ENCODE peak calls at places on chromosomes 13 and 19, in five cellular contexts. One of them, this sample, is unnamed.

GRCh38 chr13:28179974-28180373 is 41.6 kb downstream of the PAN3 start:
- DNase-seq in upper lobe of right lung: no peak
- DNase-seq in pancreas: no peak
- DNase-seq in GM12864: no peak
- DNase-seq in heart right ventricle: no peak
- DNase-seq in this sample: no peak

GRCh38 chr13:73936001-73936400 is 198.2 kb downstream of the KLF12 start:
- DNase-seq in heart right ventricle: no peak
- DNase-seq in upper lobe of right lung: no peak
- DNase-seq in pancreas: no peak
- DNase-seq in GM12864: no peak
- DNase-seq in this sample: no peak

GRCh38 chr19:4208385-4209094 is 20.8 kb upstream of the EBI3 start:
- DNase-seq in pancreas: no peak
- DNase-seq in upper lobe of right lung: no peak
- DNase-seq in GM12864: no peak
- DNase-seq in heart right ventricle: no peak
- DNase-seq in this sample: no peak

GRCh38 chr13:107075576-107075975 is 507.6 kb upstream of the ARGLU1 start:
- DNase-seq in heart right ventricle: no peak
- DNase-seq in GM12864: no peak
- DNase-seq in pancreas: no peak
- DNase-seq in upper lobe of right lung: no peak
- DNase-seq in this sample: no peak

GRCh38 chr13:102769679-102770078 is 3.9 kb downstream of the TEX30 start:
- DNase-seq in GM12864: no peak
- DNase-seq in heart right ventricle: no peak
- DNase-seq in pancreas: no peak
- DNase-seq in upper lobe of right lung: no peak
- DNase-seq in this sample: no peak

GRCh38 chr19:54186934-54187381 is 2.4 kb downstream of the MBOAT7 start:
- DNase-seq in pancreas: peak
- DNase-seq in upper lobe of right lung: no peak
- DNase-seq in heart right ventricle: no peak
- DNase-seq in GM12864: no peak
- DNase-seq in this sample: no peak

GRCh38 chr19:45079063-45079910 is at the start of gene GEMIN7:
- DNase-seq in heart right ventricle: peak
- DNase-seq in pancreas: peak
- DNase-seq in upper lobe of right lung: peak
- DNase-seq in GM12864: no peak
- DNase-seq in this sample: no peak

GRCh38 chr19:38977445-38978314 is 2.1 kb upstream of the FBXO17 start:
- DNase-seq in upper lobe of right lung: no peak
- DNase-seq in pancreas: no peak
- DNase-seq in heart right ventricle: no peak
- DNase-seq in GM12864: peak
- DNase-seq in this sample: no peak

GRCh38 chr19:13848811-13849241 is 28.1 kb upstream of the NANOS3 start:
- DNase-seq in GM12864: no peak
- DNase-seq in pancreas: no peak
- DNase-seq in heart right ventricle: no peak
- DNase-seq in upper lobe of right lung: no peak
- DNase-seq in this sample: no peak

GRCh38 chr13:28822161-28822560 is 2.0 kb downstream of the MTUS2 start:
- DNase-seq in pancreas: no peak
- DNase-seq in upper lobe of right lung: no peak
- DNase-seq in GM12864: no peak
- DNase-seq in heart right ventricle: no peak
- DNase-seq in this sample: no peak

GRCh38 chr13:109708014-109708617 is 78.3 kb downstream of the IRS2 start:
- DNase-seq in GM12864: no peak
- DNase-seq in pancreas: no peak
- DNase-seq in heart right ventricle: no peak
- DNase-seq in upper lobe of right lung: no peak
- DNase-seq in this sample: no peak

GRCh38 chr19:43755256-43755801 is 567 bp upstream of the SMG9 start:
- DNase-seq in GM12864: no peak
- DNase-seq in heart right ventricle: peak
- DNase-seq in upper lobe of right lung: peak
- DNase-seq in pancreas: peak
- DNase-seq in this sample: no peak

DNA sequence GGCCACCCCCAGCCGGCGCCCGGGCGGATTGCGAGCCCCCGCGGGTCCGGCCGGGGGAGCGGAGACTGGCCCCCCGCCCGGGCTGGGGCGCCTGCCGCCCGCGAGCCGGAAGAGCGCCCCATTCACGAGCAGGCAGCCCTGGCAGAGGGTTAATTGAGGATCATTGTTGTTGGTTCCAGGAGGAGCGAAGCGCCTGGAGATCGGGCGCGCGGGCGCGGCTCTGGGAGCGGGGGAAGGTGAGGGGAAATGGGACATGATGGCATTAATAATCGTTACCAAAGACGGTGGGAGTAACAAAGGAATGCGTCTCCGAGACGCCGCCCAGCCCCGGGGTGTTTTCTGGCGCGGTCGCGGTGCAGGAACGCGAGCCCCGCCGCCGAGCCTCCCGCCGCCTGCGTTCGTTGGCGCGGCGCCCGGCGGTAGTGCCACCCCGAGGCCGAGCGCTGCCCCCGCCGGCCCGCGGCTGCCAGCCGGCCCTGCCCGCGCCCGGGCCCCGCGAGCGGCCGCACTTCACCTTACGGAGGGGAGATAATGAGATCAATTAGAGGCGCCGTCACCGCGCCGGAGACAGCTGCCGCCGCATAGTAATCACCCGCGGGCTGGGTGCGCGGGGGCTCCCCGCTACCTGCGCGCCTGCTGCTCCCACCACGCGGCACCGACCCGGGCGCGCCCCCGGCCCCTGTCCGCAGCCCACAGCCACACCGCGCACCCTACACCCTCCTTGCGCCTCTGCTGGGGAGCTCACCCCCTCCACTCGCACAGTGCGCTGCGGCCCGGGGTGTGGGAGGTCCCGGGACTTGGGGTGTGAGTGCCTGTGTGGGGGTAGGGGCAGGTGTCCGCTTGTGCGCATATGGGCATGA is 2.8 kb downstream of the ZNF536 start:
- DNase-seq in upper lobe of right lung: no peak
- DNase-seq in heart right ventricle: no peak
- DNase-seq in pancreas: no peak
- DNase-seq in GM12864: no peak
- DNase-seq in this sample: no peak
- TF ChIP-seq CTCF in upper lobe of right lung: no peak
- TF ChIP-seq CTCF in heart right ventricle: no peak
- TF ChIP-seq CTCF in pancreas: no peak
- TF ChIP-seq CTCF in GM12864: no peak
- TF ChIP-seq CTCF in this sample: no peak

GRCh38 chr13:44652223-44652622 is 76.1 kb upstream of the TSC22D1 start:
- DNase-seq in heart right ventricle: no peak
- DNase-seq in upper lobe of right lung: no peak
- DNase-seq in pancreas: no peak
- DNase-seq in GM12864: no peak
- DNase-seq in this sample: no peak

GRCh38 chr13:44653261-44653660 is 77.1 kb upstream of the TSC22D1 start:
- DNase-seq in GM12864: no peak
- DNase-seq in upper lobe of right lung: no peak
- DNase-seq in heart right ventricle: no peak
- DNase-seq in pancreas: no peak
- DNase-seq in this sample: no peak

GRCh38 chr13:44651724-44652123 is 75.6 kb upstream of the TSC22D1 start:
- DNase-seq in heart right ventricle: no peak
- DNase-seq in pancreas: no peak
- DNase-seq in GM12864: no peak
- DNase-seq in upper lobe of right lung: no peak
- DNase-seq in this sample: no peak

GRCh38 chr13:44649834-44650233 is 73.7 kb upstream of the TSC22D1 start:
- DNase-seq in heart right ventricle: no peak
- DNase-seq in GM12864: no peak
- DNase-seq in pancreas: no peak
- DNase-seq in upper lobe of right lung: no peak
- DNase-seq in this sample: no peak

GRCh38 chr13:44651209-44651608 is 75.1 kb upstream of the TSC22D1 start:
- DNase-seq in upper lobe of right lung: no peak
- DNase-seq in GM12864: no peak
- DNase-seq in heart right ventricle: no peak
- DNase-seq in pancreas: no peak
- DNase-seq in this sample: no peak
- TF ChIP-seq CTCF in upper lobe of right lung: no peak
- TF ChIP-seq CTCF in GM12864: no peak
- TF ChIP-seq CTCF in heart right ventricle: no peak
- TF ChIP-seq CTCF in pancreas: no peak
- TF ChIP-seq CTCF in this sample: no peak

GRCh38 chr19:16495982-16496612 is at the start of the genes C19orf44 and CALR3:
- DNase-seq in heart right ventricle: peak
- DNase-seq in GM12864: peak
- DNase-seq in pancreas: peak
- DNase-seq in upper lobe of right lung: peak
- DNase-seq in this sample: peak
- TF ChIP-seq CTCF in heart right ventricle: no peak
- TF ChIP-seq CTCF in GM12864: no peak
- TF ChIP-seq CTCF in pancreas: peak
- TF ChIP-seq CTCF in upper lobe of right lung: peak
- TF ChIP-seq CTCF in this sample: no peak

DNA sequence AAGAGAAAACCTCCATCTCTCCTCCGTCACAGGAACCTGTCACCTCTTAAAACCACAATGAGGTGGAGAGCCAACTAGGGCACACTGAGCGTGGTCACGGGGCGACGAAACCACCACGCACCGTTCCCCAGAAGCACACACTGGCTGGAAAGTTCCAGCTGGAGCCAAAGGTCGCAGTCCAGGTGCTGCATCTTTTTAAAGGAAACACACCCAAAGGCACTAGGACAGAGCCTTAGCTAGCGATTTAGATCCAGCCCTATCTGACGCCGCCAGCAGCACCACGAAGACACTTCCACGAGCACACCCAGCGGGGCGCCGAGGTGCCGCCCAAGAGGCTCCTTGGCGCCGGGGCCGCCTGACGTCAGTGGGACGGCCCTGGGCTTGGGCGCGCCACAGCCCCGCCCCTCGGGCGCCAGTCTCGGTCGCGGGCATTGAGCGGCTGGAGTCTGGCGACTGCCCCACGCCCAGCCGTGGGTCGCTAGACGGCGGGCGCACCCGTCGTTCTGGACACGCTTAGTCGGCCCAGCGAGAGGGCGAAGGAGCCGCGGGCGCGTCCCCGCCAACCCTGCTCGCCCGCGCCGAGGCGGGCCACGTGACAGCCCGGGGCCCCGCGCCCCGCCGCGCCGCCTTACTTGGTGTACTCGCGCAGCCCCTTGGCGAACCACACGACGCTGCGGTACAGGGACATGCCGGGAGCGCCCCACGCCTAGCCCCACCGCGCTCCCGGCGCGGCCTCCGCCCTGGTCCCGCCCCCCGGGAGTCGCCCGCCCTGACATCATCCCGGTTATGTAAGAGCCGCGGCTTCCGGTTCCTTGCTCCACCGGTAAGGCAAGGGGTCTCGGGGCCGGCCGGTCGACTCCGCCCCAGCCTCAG is at the start of gene DHRS12:
- DNase-seq in upper lobe of right lung: peak
- DNase-seq in GM12864: no peak
- DNase-seq in heart right ventricle: peak
- DNase-seq in pancreas: peak
- DNase-seq in this sample: peak
- TF ChIP-seq CTCF in upper lobe of right lung: no peak
- TF ChIP-seq CTCF in GM12864: no peak
- TF ChIP-seq CTCF in heart right ventricle: no peak
- TF ChIP-seq CTCF in pancreas: no peak
- TF ChIP-seq CTCF in this sample: no peak

DNA sequence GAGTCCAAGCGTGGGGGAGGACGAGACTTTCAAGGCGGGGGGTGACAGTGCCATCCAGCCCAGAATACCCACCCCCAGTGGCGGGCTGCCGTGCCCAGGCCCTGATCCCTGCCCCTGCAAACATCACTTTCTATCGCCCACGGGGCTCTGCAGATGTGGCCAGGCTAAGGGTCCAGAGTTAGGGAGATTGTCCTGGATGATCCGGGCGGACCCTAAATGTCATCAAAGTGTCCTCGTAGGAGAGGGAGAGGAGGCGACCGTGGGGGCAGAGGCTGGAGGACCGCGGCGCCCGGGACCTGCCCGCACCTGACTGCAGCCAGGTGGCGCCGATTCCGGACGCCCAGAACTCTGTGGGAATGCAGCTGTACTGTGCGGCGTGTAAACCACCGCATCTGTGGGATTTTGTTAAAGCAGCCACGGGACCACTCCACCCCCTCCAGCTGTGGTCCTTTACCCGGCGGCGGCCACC is 32.4 kb downstream of the GJA3 start:
- DNase-seq in heart right ventricle: no peak
- DNase-seq in GM12864: no peak
- DNase-seq in pancreas: peak
- DNase-seq in upper lobe of right lung: peak
- DNase-seq in this sample: no peak
- TF ChIP-seq CTCF in heart right ventricle: peak
- TF ChIP-seq CTCF in GM12864: peak
- TF ChIP-seq CTCF in pancreas: peak
- TF ChIP-seq CTCF in upper lobe of right lung: peak
- TF ChIP-seq CTCF in this sample: peak

DNA sequence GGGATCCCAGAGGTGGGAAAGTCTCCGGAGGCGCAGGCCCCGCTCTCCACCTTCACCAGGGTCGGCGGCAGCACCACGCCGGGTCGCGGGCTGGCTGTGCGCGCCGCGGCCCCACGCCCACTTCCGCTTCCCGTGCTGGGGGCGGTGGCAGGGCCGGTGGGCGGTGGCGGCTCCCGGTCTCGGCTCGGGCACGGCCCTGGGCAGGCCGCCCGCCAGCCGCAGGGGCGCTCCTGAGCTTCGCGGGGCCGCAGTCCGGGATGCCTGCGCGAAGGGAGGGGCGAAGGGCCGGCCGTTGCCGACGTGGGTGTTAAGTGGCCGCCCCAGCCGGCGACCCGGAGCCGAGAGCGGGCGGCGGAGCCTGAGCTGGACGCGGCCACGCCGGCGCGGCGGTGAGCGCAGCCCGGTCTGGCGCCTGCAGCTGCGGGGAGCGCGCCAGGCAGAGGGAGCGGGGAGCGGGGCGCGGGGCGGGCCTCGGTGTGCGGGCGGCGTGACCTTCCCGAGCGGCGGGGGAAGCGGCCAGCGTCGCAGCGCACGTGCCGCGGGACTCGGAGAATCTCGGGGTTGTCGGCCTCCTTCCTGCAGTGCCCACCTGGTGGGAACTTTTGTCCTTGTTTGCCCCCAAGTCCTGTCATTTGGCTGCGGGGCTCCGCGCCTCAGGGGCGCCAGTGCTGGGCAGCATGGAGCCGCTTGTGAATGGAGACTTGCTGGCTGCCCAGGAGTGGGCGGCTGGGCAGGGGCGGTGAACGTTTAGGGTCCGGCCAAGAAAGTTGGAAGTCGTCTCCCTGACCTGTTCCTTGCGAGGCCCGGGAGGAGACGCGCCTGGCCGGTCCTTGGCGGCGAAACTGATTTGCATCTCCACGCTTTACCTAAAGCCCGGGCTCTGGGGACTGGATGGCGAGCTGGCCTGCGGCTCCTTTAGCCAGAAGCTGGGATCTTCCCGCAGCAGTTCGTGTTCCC is at the start of gene SLC25A15:
- DNase-seq in GM12864: no peak
- DNase-seq in heart right ventricle: peak
- DNase-seq in pancreas: peak
- DNase-seq in upper lobe of right lung: peak
- DNase-seq in this sample: peak
- TF ChIP-seq CTCF in GM12864: peak
- TF ChIP-seq CTCF in heart right ventricle: no peak
- TF ChIP-seq CTCF in pancreas: peak
- TF ChIP-seq CTCF in upper lobe of right lung: peak
- TF ChIP-seq CTCF in this sample: no peak

This sample was measured in AG09319.